ENCODE peak calls at places on chromosomes 7 and 10, in six cellular contexts. R is heart left ventricle, D is gastrocnemius medialis, M is psoas muscle, X is ovary, A is neural progenitor cell. V is an unnamed sample.
A peak's percentile ranks its signal among the peaks of the same experiment; 100 is the strongest.

GRCh38 chr7:7564323-7564780 is 2.3 kb upstream of the MIOS start:
- DNase-seq in A (no peak), R (no peak), D (no peak), X (no peak), M (no peak), V (no peak)

GRCh38 chr7:111529507-111530355 is 32.6 kb downstream of the IMMP2L start:
- DNase-seq in D (no peak), R (no peak), X (no peak), A (no peak), M (no peak), V (no peak)

GRCh38 chr10:19772958-19773357 is 43.3 kb upstream of the PLXDC2 start:
- DNase-seq in D (no peak), A (no peak), R (no peak), M (no peak), X (no peak), V (no peak)

GRCh38 chr7:473211-473734 is 46.4 kb downstream of the PDGFA start:
- DNase-seq in D (no peak), A (no peak), R (no peak), X (no peak), M (no peak), V (no peak)

GRCh38 chr10:67288688-67289410 is 363.0 kb downstream of the LRRTM3 start:
- DNase-seq in D (no peak), X (no peak), A (no peak), M (no peak), R (no peak), V (no peak)

GRCh38 chr10:78464856-78465221 is 431.2 kb downstream of the RPS24 start:
- DNase-seq in R (no peak), X (no peak), A (no peak), D (no peak), M (no peak), V (no peak)

GRCh38 chr10:119811122-119811521 is 61.5 kb downstream of the MCMBP start:
- DNase-seq in M (no peak), A (no peak), X (no peak), R (no peak), D (no peak), V (no peak)

GRCh38 chr10:4174197-4174596 is 389.2 kb upstream of the KLF6 start:
- DNase-seq in R (no peak), A (peak; percentile 49), M (no peak), X (no peak), D (no peak), V (no peak)

GRCh38 chr7:47283497-47284131 is 298.3 kb downstream of the TNS3 start:
- DNase-seq in M (no peak), R (no peak), X (no peak), D (no peak), A (no peak), V (no peak)

GRCh38 chr7:2729893-2730716 is 42.1 kb downstream of the AMZ1 start:
- DNase-seq in M (peak; percentile 48), X (peak; percentile 52), A (no peak), D (peak; percentile 35), R (no peak), V (no peak)

GRCh38 chr10:51389415-51390342 is 309.7 kb downstream of the CSTF2T start:
- DNase-seq in A (peak; percentile 78), M (peak; percentile 18), X (no peak), R (peak; percentile 37), D (no peak), V (no peak)

GRCh38 chr10:97744405-97745035 is 7.6 kb downstream of the ZFYVE27 start:
- DNase-seq in A (no peak), R (no peak), X (no peak), D (no peak), M (no peak), V (no peak)

GRCh38 chr10:95664543-95664942 is 8.0 kb upstream of the ALDH18A1 start:
- DNase-seq in R (no peak), X (no peak), A (no peak), M (no peak), D (no peak), V (no peak)

GRCh38 chr7:13110107-13110506 is 422.7 kb downstream of the ARL4A start:
- DNase-seq in R (no peak), M (no peak), D (no peak), A (no peak), X (no peak), V (no peak)

GRCh38 chr7:521221-522070 is 1.8 kb upstream of the PDGFA start:
- DNase-seq in A (peak; percentile 65), X (peak; percentile 47), D (no peak), M (peak; percentile 56), R (peak; percentile 92), V (no peak)

GRCh38 chr10:131207584-131208532 is 103.7 kb downstream of the TCERG1L start:
- DNase-seq in A (no peak), X (peak; percentile 5), D (no peak), R (no peak), M (no peak), V (no peak)

GRCh38 chr7:92880212-92881090 is 44.1 kb upstream of the CDK6 start:
- DNase-seq in X (no peak), M (no peak), R (no peak), A (peak; percentile 62), D (no peak), V (no peak)

GRCh38 chr10:86592413-86592812 is 61.9 kb upstream of the OPN4 start:
- DNase-seq in A (peak; percentile 32), M (no peak), R (peak; percentile 32), X (no peak), D (no peak), V (no peak)

GRCh38 chr10:29285624-29286051 is 3.2 kb upstream of the LYZL1 start:
- DNase-seq in A (no peak), M (no peak), R (no peak), D (no peak), X (no peak), V (no peak)

GRCh38 chr7:23586159-23586558 is 11.0 kb upstream of the CCDC126 start:
- DNase-seq in A (no peak), R (no peak), D (no peak), M (no peak), X (no peak), V (no peak)

GRCh38 chr7:23462846-23463245 is 7.4 kb downstream of the IGF2BP3 start:
- DNase-seq in X (no peak), R (no peak), M (no peak), A (no peak), D (no peak), V (no peak)

GRCh38 chr10:12826800-12827372 is 174.6 kb downstream of the CCDC3 start:
- DNase-seq in A (no peak), D (no peak), R (no peak), X (no peak), M (no peak), V (no peak)

GRCh38 chr10:104622598-104623209 is 18.4 kb upstream of the SORCS3 start:
- DNase-seq in R (no peak), M (no peak), D (no peak), A (peak; percentile 79), X (no peak), V (no peak)

GRCh38 chr10:124044143-124044862 is 49.1 kb downstream of the CHST15 start:
- DNase-seq in M (peak; percentile 41), X (no peak), D (peak; percentile 86), A (no peak), R (no peak), V (no peak)

GRCh38 chr10:23186697-23187096 is 5.4 kb upstream of the PTF1A start:
- DNase-seq in X (no peak), R (no peak), A (no peak), D (no peak), M (no peak), V (no peak)

GRCh38 chr7:106459397-106460072 is 174.8 kb upstream of the NAMPT start:
- DNase-seq in D (no peak), X (no peak), A (no peak), R (no peak), M (no peak), V (no peak)

GRCh38 chr10:49164587-49165188 is 23.5 kb downstream of the TMEM273 start:
- DNase-seq in A (peak; percentile 72), X (peak; percentile 45), R (no peak), D (no peak), M (no peak), V (no peak)

GRCh38 chr10:51758366-51758765 is 59.0 kb upstream of the CSTF2T start:
- DNase-seq in X (no peak), M (no peak), A (no peak), D (no peak), R (no peak), V (no peak)

GRCh38 chr7:112481833-112482669 is 1.3 kb downstream of the LSMEM1 start:
- DNase-seq in M (peak; percentile 48), X (no peak), A (no peak), D (peak; percentile 86), R (peak; percentile 69), V (peak; percentile 57)

GRCh38 chr10:34766811-34767516 is 48.1 kb downstream of the PARD3 start:
- DNase-seq in R (no peak), A (peak; percentile 26), D (no peak), X (no peak), M (no peak), V (no peak)
- H3K4me1 ChIP-seq in R (peaks cover 40% of the 10 kb centered on the region), A (peaks cover 10% of the 10 kb centered on the region), D (peaks cover 56% of the 10 kb centered on the region), X (peaks cover 24% of the 10 kb centered on the region), M (peaks cover 76% of the 10 kb centered on the region), V (peaks cover 15% of the 10 kb centered on the region)

GRCh38 chr7:17009007-17009719 is 127.4 kb upstream of the AGR3 start:
- DNase-seq in M (no peak), X (no peak), D (no peak), A (no peak), R (no peak), V (no peak)
- TF ChIP-seq CTCF in M (no peak), X (no peak), D (no peak), A (peak; percentile 42), R (peak; percentile 39), V (no peak)

DNA sequence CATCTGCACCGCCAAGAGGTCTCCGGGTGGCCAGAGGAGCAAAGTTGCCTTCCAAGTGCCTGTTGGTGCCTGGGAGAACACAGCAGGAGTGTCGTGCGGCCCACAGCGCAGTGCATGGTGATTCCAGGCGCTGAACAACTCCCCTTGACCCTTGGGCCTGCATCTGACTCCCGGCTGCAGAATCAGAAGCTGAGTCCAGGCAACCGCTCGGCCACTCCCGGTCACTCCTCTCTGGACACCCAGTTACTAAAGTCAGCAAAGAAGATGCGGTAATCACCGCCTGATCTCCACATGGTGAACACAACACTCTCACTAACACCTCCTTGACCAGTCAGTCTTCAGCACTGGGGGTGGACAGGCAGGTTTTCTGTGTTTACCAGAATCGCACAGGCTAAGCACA is 35.5 kb downstream of the SCD start:
- DNase-seq in D (no peak), X (no peak), A (no peak), M (no peak), R (no peak), V (no peak)
- H3K4me1 ChIP-seq in D (no peaks in the 10 kb centered on the region), X (peaks cover 1% of the 10 kb centered on the region), A (no peaks in the 10 kb centered on the region), M (no peaks in the 10 kb centered on the region), R (no peaks in the 10 kb centered on the region), V (no peaks in the 10 kb centered on the region)

DNA sequence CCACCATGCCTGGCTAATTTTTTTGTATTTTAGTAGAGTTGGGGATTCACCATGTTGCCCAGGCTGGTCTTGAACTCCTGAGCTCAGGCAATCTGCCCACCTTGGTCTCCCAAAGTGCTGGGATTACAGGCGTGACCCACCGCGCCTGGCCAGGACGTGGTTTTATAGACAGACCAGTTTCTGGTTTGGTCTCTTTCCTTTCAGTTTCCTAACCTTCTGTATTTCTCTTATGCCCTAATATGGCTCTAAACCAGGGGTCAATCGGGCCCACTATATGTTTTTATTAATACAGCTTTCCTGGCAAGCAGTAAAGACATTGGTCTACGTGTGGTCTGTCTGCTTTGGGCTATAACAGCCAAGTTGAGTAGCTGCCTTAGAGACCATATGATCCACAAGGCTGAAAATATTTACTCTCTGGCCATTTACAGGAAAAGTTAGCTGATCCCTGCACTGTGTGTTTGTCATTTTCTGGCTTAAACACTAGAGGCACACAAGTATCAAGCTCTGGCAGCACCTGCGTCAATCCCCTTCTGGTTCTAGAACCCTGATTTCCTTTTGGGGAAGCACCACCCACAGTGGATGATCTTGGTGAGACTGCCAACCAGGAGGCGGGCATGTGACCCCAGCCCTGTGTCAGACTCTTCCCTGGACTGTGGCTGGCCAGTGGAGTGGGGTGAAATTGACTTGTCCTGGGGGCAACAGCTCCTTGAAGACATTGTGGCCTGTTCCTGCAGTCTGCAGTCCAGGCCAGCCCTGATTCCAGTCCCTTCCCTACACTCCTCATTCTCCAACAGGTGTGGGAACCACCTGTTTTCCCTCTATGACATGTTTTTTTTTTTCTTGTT is 497.2 kb downstream of the PLXNA4 start:
- DNase-seq in A (no peak), D (no peak), X (no peak), R (no peak), M (no peak), V (no peak)
- TF ChIP-seq CTCF in A (no peak), D (no peak), X (no peak), R (no peak), M (no peak), V (no peak)

V was measured in thoracic aorta.